ENCODE peak calls at places on chromosomes 2 and 18, in five cellular contexts. K is HEK293T, D is HTR-8/SVneo, N is hypothalamus, H is EL. Q is an unnamed sample.
A peak's percentile ranks its signal among the peaks of the same experiment; 100 is the strongest.

GRCh38 chr18:57791911-57792310 is 11.2 kb downstream of the ATP8B1 start:
- DNase-seq in K (no peak), D (no peak), N (no peak), H (no peak), Q (no peak)

GRCh38 chr2:71155846-71156245 is 25.4 kb downstream of the MPHOSPH10 start:
- DNase-seq in K (no peak), D (no peak), N (no peak), H (no peak), Q (no peak)

GRCh38 chr2:232420463-232421188 is 14.0 kb downstream of the ALPG start:
- DNase-seq in K (peak; percentile 35), D (no peak), N (no peak), H (no peak), Q (no peak)

GRCh38 chr2:46018773-46019593 is 278.2 kb upstream of the EPAS1 start:
- DNase-seq in K (no peak), D (no peak), N (no peak), H (no peak), Q (no peak)

GRCh38 chr2:106160786-106161261 is 33.3 kb downstream of the UXS1 start:
- DNase-seq in K (no peak), D (no peak), N (no peak), H (no peak), Q (no peak)

GRCh38 chr2:238466242-238466598 is 39.5 kb downstream of the ASB1 start:
- DNase-seq in K (no peak), D (no peak), N (no peak), H (no peak), Q (peak; percentile 61)

GRCh38 chr2:128776461-128776971 is 457.8 kb upstream of the HS6ST1 start:
- DNase-seq in K (no peak), D (no peak), N (no peak), H (no peak), Q (no peak)

GRCh38 chr2:129721841-129722240 is 257.6 kb upstream of the RAB6C start:
- DNase-seq in K (no peak), D (no peak), N (no peak), H (no peak), Q (peak; percentile 66)

GRCh38 chr2:190856985-190857384 is 23.6 kb upstream of the GLS start:
- DNase-seq in K (no peak), D (no peak), N (no peak), H (no peak), Q (no peak)

GRCh38 chr2:242031481-242032019 is 162.0 kb downstream of the RTP5 start:
- DNase-seq in K (no peak), D (peak; percentile 33), N (no peak), H (peak; percentile 92), Q (peak; percentile 74)

GRCh38 chr2:19244460-19245363 is 113.7 kb downstream of the OSR1 start:
- DNase-seq in K (no peak), D (no peak), N (no peak), H (no peak), Q (no peak)

GRCh38 chr2:61165946-61166345 is 4.0 kb downstream of the C2orf74 start:
- DNase-seq in K (no peak), D (no peak), N (no peak), H (no peak), Q (no peak)

GRCh38 chr2:5409925-5410360 is 282.2 kb upstream of the SOX11 start:
- DNase-seq in K (no peak), D (no peak), N (no peak), H (no peak), Q (no peak)

GRCh38 chr2:121810959-121811853 is 55.8 kb downstream of the TSN start:
- DNase-seq in K (peak; percentile 73), D (peak; percentile 63), N (peak; percentile 40), H (peak; percentile 64), Q (no peak)

GRCh38 chr2:31397099-31397498 is 17.4 kb downstream of the XDH start:
- DNase-seq in K (no peak), D (no peak), N (no peak), H (no peak), Q (no peak)

GRCh38 chr2:211688196-211688595 is 850.4 kb downstream of the ERBB4 start:
- DNase-seq in K (no peak), D (no peak), N (no peak), H (no peak), Q (no peak)

GRCh38 chr2:46451131-46451711 is 28.1 kb upstream of the TMEM247 start:
- DNase-seq in K (no peak), D (no peak), N (no peak), H (no peak), Q (peak; percentile 51)

GRCh38 chr2:183186296-183186695 is 62.1 kb downstream of the NUP35 start:
- DNase-seq in K (no peak), D (no peak), N (no peak), H (no peak), Q (no peak)

GRCh38 chr2:56230171-56230570 is 46.4 kb downstream of the CCDC85A start:
- DNase-seq in K (no peak), D (peak; percentile 12), N (no peak), H (peak; percentile 75), Q (no peak)

GRCh38 chr2:211133766-211134165 is 577.4 kb downstream of the CPS1 start:
- DNase-seq in K (no peak), D (no peak), N (no peak), H (no peak), Q (no peak)

GRCh38 chr2:1930956-1931914 is 186.9 kb upstream of the PXDN start:
- DNase-seq in K (no peak), D (no peak), N (no peak), H (no peak), Q (peak; percentile 79)

GRCh38 chr2:38168710-38169480 is 92.9 kb upstream of the CYP1B1 start:
- DNase-seq in K (no peak), D (no peak), N (no peak), H (peak; percentile 61), Q (no peak)

GRCh38 chr2:168422584-168422983 is 33.5 kb upstream of the CERS6 start:
- DNase-seq in K (no peak), D (no peak), N (no peak), H (peak; percentile 19), Q (no peak)

GRCh38 chr2:181458881-181459280 is 1.7 kb downstream of the ITGA4 start:
- DNase-seq in K (no peak), D (no peak), N (no peak), H (no peak), Q (no peak)

Q was measured in lower leg skin.